ENCODE peak calls at places on chromosomes 5 and 9, in four cellular contexts. W is Panc1, K is nephron progenitor cell, F is OCI-LY7. M is an unnamed sample.

GRCh38 chr9:129280236-129281231 is 102.5 kb upstream of the IER5L start:
- DNase-seq in W (no peak), K (no peak), F (no peak), M (peak; percentile 12)

GRCh38 chr5:126852104-126852531 is 75.2 kb downstream of the LMNB1 start:
- DNase-seq in W (no peak), K (no peak), F (peak; percentile 27), M (no peak)

GRCh38 chr9:84404095-84404686 is 63.6 kb upstream of the SLC28A3 start:
- DNase-seq in W (no peak), K (peak; percentile 17), F (peak; percentile 13), M (peak; percentile 54)

GRCh38 chr9:129224618-129225017 is 46.6 kb upstream of the IER5L start:
- DNase-seq in W (no peak), K (no peak), F (no peak), M (no peak)

GRCh38 chr9:131593936-131594665 is 48.8 kb downstream of the PRRT1B start:
- DNase-seq in W (no peak), K (no peak), F (no peak), M (no peak)

GRCh38 chr5:139414601-139415121 is 10.8 kb upstream of the SPATA24 start:
- DNase-seq in W (no peak), K (no peak), F (no peak), M (no peak)

GRCh38 chr5:124343451-124343867 is 403.0 kb downstream of the ZNF608 start:
- DNase-seq in W (no peak), K (no peak), F (no peak), M (no peak)

GRCh38 chr9:132409828-132410528 is at the start of gene CFAP77:
- DNase-seq in W (no peak), K (peak; percentile 72), F (peak; percentile 61), M (peak; percentile 58)

GRCh38 chr5:139301766-139302499 is 8.4 kb downstream of the MATR3 start:
- DNase-seq in W (no peak), K (no peak), F (no peak), M (no peak)

GRCh38 chr5:137796279-137796678 is 42.1 kb upstream of the HNRNPA0 start:
- DNase-seq in W (no peak), K (no peak), F (no peak), M (no peak)

GRCh38 chr9:81035171-81035570 is 654.2 kb downstream of the TLE1 start:
- DNase-seq in W (no peak), K (no peak), F (no peak), M (no peak)

GRCh38 chr9:8660383-8660782 is 860.8 kb upstream of the DMAC1 start:
- DNase-seq in W (no peak), K (no peak), F (no peak), M (no peak)

GRCh38 chr9:13974891-13975290 is 339.1 kb downstream of the NFIB start:
- DNase-seq in W (no peak), K (no peak), F (no peak), M (no peak)

GRCh38 chr5:153153086-153153485 is 337.4 kb upstream of the GRIA1 start:
- DNase-seq in W (no peak), K (no peak), F (no peak), M (no peak)

GRCh38 chr5:153151558-153151957 is 338.9 kb upstream of the GRIA1 start:
- DNase-seq in W (no peak), K (no peak), F (no peak), M (no peak)

GRCh38 chr5:153148624-153148976 is 341.9 kb upstream of the GRIA1 start:
- DNase-seq in W (no peak), K (no peak), F (no peak), M (no peak)

GRCh38 chr5:153147891-153148623 is 342.4 kb upstream of the GRIA1 start:
- DNase-seq in W (peak; percentile 10), K (peak; percentile 29), F (peak; percentile 39), M (peak; percentile 6)
- TF ChIP-seq CTCF in W (peak; percentile 72), K (peak; percentile 61), F (peak; percentile 85), M (peak; percentile 43)

GRCh38 chr5:157756122-157756521 is 12.6 kb downstream of the LSM11 start:
- DNase-seq in W (no peak), K (no peak), F (no peak), M (no peak)
- TF ChIP-seq CTCF in W (no peak), K (no peak), F (no peak), M (no peak)

GRCh38 chr5:60649288-60649917 is 50.6 kb downstream of the DEPDC1B start:
- DNase-seq in W (peak; percentile 20), K (no peak), F (peak; percentile 68), M (peak; percentile 41)
- TF ChIP-seq CTCF in W (peak; percentile 70), K (peak; percentile 48), F (peak; percentile 90), M (peak; percentile 60)

GRCh38 chr9:684055-684949 is 157.2 kb upstream of the DMRT1 start:
- DNase-seq in W (no peak), K (peak; percentile 29), F (no peak), M (no peak)

GRCh38 chr9:683509-684021 is 157.9 kb upstream of the DMRT1 start:
- DNase-seq in W (no peak), K (no peak), F (no peak), M (no peak)

GRCh38 chr9:680106-680505 is 161.4 kb upstream of the DMRT1 start:
- DNase-seq in W (no peak), K (no peak), F (no peak), M (no peak)

GRCh38 chr9:684950-685340 is 156.6 kb upstream of the DMRT1 start:
- DNase-seq in W (no peak), K (no peak), F (no peak), M (no peak)

DNA sequence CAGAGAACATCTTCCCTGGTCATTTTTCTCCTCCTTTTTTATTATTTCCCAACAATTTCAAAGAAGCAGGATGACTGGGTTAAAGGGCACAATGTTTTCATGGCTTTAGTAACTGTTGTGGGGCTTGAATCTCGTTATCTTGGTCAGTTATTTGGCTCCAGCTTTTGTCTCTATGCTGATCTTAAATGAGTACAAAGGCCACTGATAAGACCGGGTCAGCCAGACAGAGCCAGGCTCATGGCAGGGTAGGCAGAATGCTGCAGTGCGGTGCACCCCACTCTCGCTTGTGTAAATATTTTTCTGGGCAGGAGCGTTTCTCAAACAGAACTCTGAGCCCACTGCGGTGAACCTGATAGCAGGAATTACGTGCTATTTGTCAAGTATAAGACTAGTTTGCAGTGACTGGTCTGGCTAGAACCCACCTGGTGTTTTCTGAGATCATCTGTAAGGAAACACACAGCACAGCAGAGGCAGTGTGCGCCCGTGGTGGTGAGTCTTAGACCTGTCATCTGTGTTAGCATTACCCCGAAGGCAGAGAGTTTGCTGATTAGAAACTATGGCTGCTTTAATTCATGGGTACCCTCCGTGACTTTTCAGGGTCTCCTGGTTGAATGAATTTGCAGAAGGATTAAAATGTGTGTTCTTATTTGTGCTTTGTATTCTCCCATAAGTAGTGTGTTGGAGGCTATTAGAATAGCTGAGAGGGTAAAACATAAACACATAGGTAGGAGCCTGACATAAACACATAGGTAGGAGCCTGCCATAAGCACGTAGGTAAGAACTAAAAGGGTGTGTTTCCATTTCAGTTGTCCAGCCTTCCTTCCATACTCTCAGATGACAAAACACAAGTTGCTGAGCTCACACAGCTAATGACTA is 158.6 kb upstream of the DMRT1 start:
- DNase-seq in W (no peak), K (no peak), F (no peak), M (no peak)
- TF ChIP-seq CTCF in W (no peak), K (no peak), F (no peak), M (no peak)

DNA sequence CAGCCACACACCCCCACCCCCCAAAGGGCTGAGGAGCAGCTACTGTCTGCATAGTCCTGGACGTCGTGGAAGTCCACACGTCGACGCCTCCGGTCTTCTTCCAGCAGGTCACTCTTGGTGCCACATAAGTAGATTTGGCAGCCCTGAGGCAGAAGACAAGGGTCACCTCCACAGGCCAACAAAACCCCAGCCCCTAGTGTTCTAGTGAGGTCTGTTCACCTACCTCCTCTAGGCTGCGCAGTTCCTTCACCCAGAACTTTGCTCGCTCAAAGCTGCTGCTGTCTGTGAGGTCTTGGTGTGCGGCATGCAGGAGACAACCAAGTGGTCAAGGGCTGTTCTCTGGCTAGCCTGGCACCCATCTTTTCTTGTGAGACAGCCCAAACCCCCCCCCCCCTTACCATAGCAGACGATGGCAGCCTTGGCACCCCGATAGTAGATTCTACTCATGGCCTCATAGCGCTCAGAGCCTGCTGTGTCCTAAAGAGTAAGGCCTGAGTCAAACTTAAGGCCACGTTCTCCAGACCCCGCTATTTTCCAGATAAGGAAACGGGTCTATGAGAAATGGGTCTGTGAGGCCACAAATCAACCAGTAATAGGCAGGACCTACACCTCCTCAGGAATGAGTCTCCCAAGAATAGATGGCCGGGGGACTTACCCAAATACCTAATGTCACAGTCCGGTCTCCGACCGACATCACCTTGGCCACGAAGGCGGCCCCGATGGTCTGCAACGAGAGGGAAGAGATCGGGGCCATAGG is 987 bp downstream of the RAB24 start:
- DNase-seq in W (no peak), K (no peak), F (peak; percentile 75), M (no peak)
- TF ChIP-seq CTCF in W (peak; percentile 65), K (no peak), F (peak; percentile 70), M (peak; percentile 19)

GRCh38 chr9:124766815-124767554 is 4.1 kb downstream of the NR6A1 start:
- DNase-seq in W (no peak), K (no peak), F (peak; percentile 49), M (no peak)
- TF ChIP-seq CTCF in W (peak; percentile 30), K (peak; percentile 20), F (peak; percentile 76), M (peak; percentile 3)

DNA sequence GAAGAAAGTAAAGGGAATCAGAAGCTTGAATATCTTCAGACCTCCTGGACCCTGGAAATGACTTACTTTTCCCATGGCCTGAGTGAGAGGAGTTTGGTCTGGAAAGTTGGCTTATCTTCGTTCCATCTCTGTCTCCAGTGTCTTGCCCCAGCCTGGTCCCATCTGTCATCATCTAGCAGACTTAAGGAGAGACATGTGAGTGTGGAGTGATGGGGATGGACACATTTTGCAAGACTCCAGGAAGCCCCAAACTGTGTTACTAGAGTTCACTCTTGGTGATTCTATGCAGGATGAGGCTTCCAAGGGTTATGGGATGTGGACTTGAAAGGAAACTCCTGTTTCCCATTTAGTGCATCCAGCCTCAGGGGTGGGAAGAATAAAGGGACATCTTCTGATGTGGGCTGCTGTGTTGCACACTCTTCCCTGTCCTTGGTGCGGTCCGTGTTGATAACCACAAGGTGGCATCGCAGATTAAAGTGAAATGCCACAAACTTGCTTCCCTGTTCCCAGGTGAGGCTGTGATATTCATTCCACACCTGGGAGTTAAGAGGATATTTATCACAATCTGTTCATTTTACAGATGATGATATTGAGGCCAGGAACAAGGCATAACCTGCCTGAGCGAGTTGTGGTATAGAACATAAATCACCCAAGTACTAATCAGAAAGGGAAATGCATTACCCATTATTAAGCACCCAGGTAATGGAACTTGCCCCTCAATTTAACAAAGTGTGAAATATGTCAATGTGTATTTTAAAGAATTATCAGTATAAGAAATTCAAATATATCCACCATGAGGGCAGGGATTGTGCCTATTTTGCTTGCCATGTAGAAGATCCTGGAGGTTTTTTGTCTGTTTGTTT is 269.9 kb upstream of the PAPPA start:
- DNase-seq in W (no peak), K (peak; percentile 35), F (peak; percentile 7), M (no peak)
- TF ChIP-seq CTCF in W (peak; percentile 53), K (peak; percentile 55), F (peak; percentile 66), M (peak; percentile 24)

GRCh38 chr9:77649109-77649812 is 1.1 kb upstream of the GNA14 start:
- DNase-seq in W (no peak), K (no peak), F (no peak), M (no peak)
- TF ChIP-seq CTCF in W (peak; percentile 34), K (no peak), F (peak; percentile 57), M (peak; percentile 9)

DNA sequence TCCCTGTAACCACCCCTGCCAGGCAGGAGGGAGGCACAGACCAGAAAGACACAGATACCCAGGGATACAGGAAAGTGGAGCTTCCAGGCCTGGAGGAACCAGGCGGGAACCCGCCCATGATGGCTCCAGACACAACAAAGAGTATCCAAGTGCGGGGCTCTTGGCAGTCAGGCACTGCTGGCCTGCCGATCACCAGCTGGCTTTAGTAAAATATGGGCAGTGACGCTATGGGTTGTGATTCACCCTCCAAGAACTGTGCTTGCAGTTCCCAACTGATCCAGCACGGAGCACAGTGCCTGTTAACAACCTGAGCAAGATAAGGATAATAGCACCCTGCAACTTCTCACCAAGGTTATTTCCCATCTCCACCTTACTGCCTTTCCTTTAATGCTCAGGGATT is 463.3 kb downstream of the IRX1 start:
- DNase-seq in W (no peak), K (no peak), F (no peak), M (no peak)
- TF ChIP-seq CTCF in W (no peak), K (no peak), F (no peak), M (no peak)